ENCODE peak calls at places on chromosomes 16 and 17, in four cellular contexts. N is colonic mucosa, P is myocyte, A is NCI-H69. L is an unnamed sample.

GRCh38 chr17:67487506-67487905 is 110.4 kb downstream of the PITPNC1 start:
- DNase-seq in N (no peak), A (no peak), P (no peak), L (peak; percentile 20)

GRCh38 chr17:19728114-19728495 is 11.7 kb upstream of the SLC47A2 start:
- DNase-seq in P (peak; percentile 99), A (peak; percentile 82), N (peak; percentile 80), L (peak; percentile 91)

GRCh38 chr17:6374761-6375312 is 60.1 kb downstream of the AIPL1 start:
- DNase-seq in A (peak; percentile 41), P (peak; percentile 45), N (no peak), L (peak; percentile 6)

GRCh38 chr16:89811321-89811720 is 5.1 kb downstream of the FANCA start:
- DNase-seq in A (peak; percentile 14), N (no peak), P (no peak), L (no peak)

GRCh38 chr16:8885674-8886592 is 3.8 kb downstream of the LITAFD start:
- DNase-seq in N (no peak), A (peak; percentile 35), P (peak; percentile 94), L (peak; percentile 40)

GRCh38 chr17:46772013-46772878 is 46.2 kb downstream of the WNT3 start:
- DNase-seq in P (no peak), N (peak; percentile 55), A (peak; percentile 93), L (no peak)

GRCh38 chr16:70465999-70466811 is 11.8 kb downstream of the FCSK start:
- DNase-seq in P (no peak), A (no peak), N (no peak), L (no peak)

GRCh38 chr16:4364196-4365013 is 7.2 kb upstream of the VASN start:
- DNase-seq in A (no peak), N (no peak), P (no peak), L (no peak)

GRCh38 chr17:58755577-58756245 is at the start of gene PPM1E:
- DNase-seq in A (peak; percentile 99), P (peak; percentile 42), N (peak; percentile 19), L (peak; percentile 38)

GRCh38 chr16:50531901-50532300 is 16.3 kb upstream of the NKD1 start:
- DNase-seq in P (no peak), N (no peak), A (no peak), L (no peak)

GRCh38 chr17:38704645-38705522 is at the start of gene MLLT6:
- DNase-seq in N (peak; percentile 76), A (peak; percentile 94), P (peak; percentile 81), L (peak; percentile 77)

GRCh38 chr17:38608648-38609047 is 2.9 kb upstream of the SRCIN1 start:
- DNase-seq in A (peak; percentile 95), N (peak; percentile 81), P (no peak), L (no peak)

GRCh38 chr17:5035356-5035755 is at the start of gene SLC52A1:
- DNase-seq in N (peak; percentile 52), P (no peak), A (peak; percentile 6), L (no peak)

GRCh38 chr17:29141484-29141835 is 38.7 kb downstream of the MYO18A start:
- DNase-seq in P (no peak), N (no peak), A (no peak), L (no peak)

GRCh38 chr17:61495161-61495857 is 43.1 kb downstream of the TBX4 start:
- DNase-seq in P (peak; percentile 89), N (no peak), A (no peak), L (peak; percentile 14)

GRCh38 chr16:87602821-87603683 is 744 bp downstream of the JPH3 start:
- DNase-seq in A (peak; percentile 44), N (no peak), P (no peak), L (no peak)

GRCh38 chr16:88524973-88525662 is 45.1 kb upstream of the ZC3H18 start:
- DNase-seq in N (no peak), A (no peak), P (no peak), L (no peak)

GRCh38 chr17:12567077-12568053 is 98.3 kb upstream of the MYOCD start:
- DNase-seq in N (no peak), A (no peak), P (no peak), L (no peak)

GRCh38 chr17:31068291-31068690 is 26.5 kb upstream of the NF1 start:
- DNase-seq in N (peak; percentile 64), P (peak; percentile 42), A (peak; percentile 53), L (peak; percentile 44)

GRCh38 chr17:39191750-39192510 is 5.5 kb downstream of the CACNB1 start:
- DNase-seq in P (peak; percentile 89), N (no peak), A (no peak), L (no peak)

GRCh38 chr17:18324140-18325049 is 9.3 kb downstream of the SMCR8 start:
- DNase-seq in N (no peak), A (no peak), P (no peak), L (no peak)

GRCh38 chr16:65770752-65771151 is 595.7 kb upstream of the CDH5 start:
- DNase-seq in A (no peak), P (no peak), N (no peak), L (no peak)

GRCh38 chr16:4414187-4414909 is 2.0 kb downstream of the CORO7 start:
- DNase-seq in A (peak; percentile 31), P (peak; percentile 30), N (no peak), L (no peak)

GRCh38 chr16:57289391-57290257 is 5.2 kb upstream of the PLLP start:
- DNase-seq in P (no peak), A (no peak), N (no peak), L (no peak)

GRCh38 chr16:27642753-27643152 is 92.8 kb downstream of the KATNIP start:
- DNase-seq in A (peak; percentile 66), P (peak; percentile 24), N (no peak), L (peak; percentile 47)

GRCh38 chr17:57676543-57676942 is 68.6 kb downstream of the CCDC182 start:
- DNase-seq in P (no peak), N (peak; percentile 2), A (no peak), L (no peak)

GRCh38 chr17:19652595-19652994 is 4.0 kb downstream of the ALDH3A2 start:
- DNase-seq in A (no peak), N (no peak), P (no peak), L (peak; percentile 43)

GRCh38 chr17:39246274-39246673 is 20.5 kb upstream of the STAC2 start:
- DNase-seq in A (no peak), N (no peak), P (no peak), L (no peak)

GRCh38 chr16:80092686-80093085 is 448.1 kb upstream of the DYNLRB2 start:
- DNase-seq in A (no peak), N (no peak), P (no peak), L (no peak)

GRCh38 chr16:64094170-64094960 is 1027.5 kb downstream of the CDH11 start:
- DNase-seq in N (no peak), A (no peak), P (no peak), L (peak; percentile 16)

GRCh38 chr16:2751577-2752034 is 832 bp upstream of the SRRM2 start:
- DNase-seq in P (no peak), N (no peak), A (peak; percentile 89), L (peak; percentile 13)